ENCODE peak calls at places on chromosomes 11 and 22, in eight cellular contexts. One of them, this sample, is unnamed.
A peak's percentile ranks its signal among the peaks of the same experiment; 100 is the strongest.

GRCh38 chr11:86489442-86489841 is 114.8 kb downstream of the CCDC81 start:
- DNase-seq in adrenal gland: no peak
- DNase-seq in sigmoid colon: no peak
- DNase-seq in IMR-90: no peak
- DNase-seq in adipocyte: no peak
- DNase-seq in mesendoderm: no peak
- DNase-seq in neuronal stem cell: no peak
- DNase-seq in GM23248: no peak
- DNase-seq in this sample: no peak

GRCh38 chr11:1303196-1303821 is 6.1 kb downstream of the TOLLIP start:
- DNase-seq in adrenal gland: no peak
- DNase-seq in sigmoid colon: no peak
- DNase-seq in IMR-90: no peak
- DNase-seq in adipocyte: peak; percentile 13
- DNase-seq in mesendoderm: peak; percentile 40
- DNase-seq in neuronal stem cell: no peak
- DNase-seq in GM23248: peak; percentile 49
- DNase-seq in this sample: peak; percentile 14

GRCh38 chr11:96044747-96045146 is 120.8 kb upstream of the MTMR2 start:
- DNase-seq in adrenal gland: no peak
- DNase-seq in sigmoid colon: no peak
- DNase-seq in IMR-90: no peak
- DNase-seq in adipocyte: no peak
- DNase-seq in mesendoderm: no peak
- DNase-seq in neuronal stem cell: no peak
- DNase-seq in GM23248: no peak
- DNase-seq in this sample: no peak

GRCh38 chr22:49298834-49299750 is 528.6 kb downstream of the BRD1 start:
- DNase-seq in adrenal gland: peak; percentile 4
- DNase-seq in sigmoid colon: no peak
- DNase-seq in IMR-90: no peak
- DNase-seq in adipocyte: no peak
- DNase-seq in mesendoderm: no peak
- DNase-seq in neuronal stem cell: no peak
- DNase-seq in GM23248: no peak
- DNase-seq in this sample: peak; percentile 27

GRCh38 chr11:129249351-129249750 is 57.2 kb upstream of the ARHGAP32 start:
- DNase-seq in adrenal gland: no peak
- DNase-seq in sigmoid colon: no peak
- DNase-seq in IMR-90: peak; percentile 87
- DNase-seq in adipocyte: peak; percentile 57
- DNase-seq in mesendoderm: no peak
- DNase-seq in neuronal stem cell: no peak
- DNase-seq in GM23248: peak; percentile 92
- DNase-seq in this sample: no peak

GRCh38 chr11:102287963-102288744 is 29.1 kb upstream of the BIRC3 start:
- DNase-seq in adrenal gland: peak; percentile 32
- DNase-seq in sigmoid colon: no peak
- DNase-seq in IMR-90: peak; percentile 82
- DNase-seq in adipocyte: peak; percentile 94
- DNase-seq in mesendoderm: peak; percentile 78
- DNase-seq in neuronal stem cell: peak; percentile 40
- DNase-seq in GM23248: peak; percentile 88
- DNase-seq in this sample: no peak

GRCh38 chr11:111793863-111794262 is 27.7 kb upstream of the PPP2R1B start:
- DNase-seq in adrenal gland: peak; percentile 70
- DNase-seq in sigmoid colon: no peak
- DNase-seq in IMR-90: peak; percentile 47
- DNase-seq in adipocyte: peak; percentile 89
- DNase-seq in mesendoderm: no peak
- DNase-seq in neuronal stem cell: no peak
- DNase-seq in GM23248: peak; percentile 97
- DNase-seq in this sample: no peak

GRCh38 chr11:41053894-41054293 is 405.6 kb downstream of the LRRC4C start:
- DNase-seq in adrenal gland: no peak
- DNase-seq in sigmoid colon: no peak
- DNase-seq in IMR-90: no peak
- DNase-seq in adipocyte: no peak
- DNase-seq in mesendoderm: no peak
- DNase-seq in neuronal stem cell: no peak
- DNase-seq in GM23248: no peak
- DNase-seq in this sample: no peak

GRCh38 chr11:72577271-72577681 is 96.9 kb downstream of the PDE2A start:
- DNase-seq in adrenal gland: peak; percentile 5
- DNase-seq in sigmoid colon: peak; percentile 50
- DNase-seq in IMR-90: no peak
- DNase-seq in adipocyte: no peak
- DNase-seq in mesendoderm: no peak
- DNase-seq in neuronal stem cell: no peak
- DNase-seq in GM23248: no peak
- DNase-seq in this sample: no peak

GRCh38 chr11:131248588-131248987 is 121.8 kb upstream of the NTM start:
- DNase-seq in adrenal gland: no peak
- DNase-seq in sigmoid colon: no peak
- DNase-seq in IMR-90: no peak
- DNase-seq in adipocyte: no peak
- DNase-seq in mesendoderm: no peak
- DNase-seq in neuronal stem cell: no peak
- DNase-seq in GM23248: peak; percentile 8
- DNase-seq in this sample: no peak

GRCh38 chr22:48578138-48579034 is 1249.3 kb downstream of the BRD1 start:
- DNase-seq in adrenal gland: no peak
- DNase-seq in sigmoid colon: no peak
- DNase-seq in IMR-90: no peak
- DNase-seq in adipocyte: no peak
- DNase-seq in mesendoderm: no peak
- DNase-seq in neuronal stem cell: no peak
- DNase-seq in GM23248: no peak
- DNase-seq in this sample: no peak

GRCh38 chr22:41229730-41230398 is 10.9 kb downstream of the CHADL start:
- DNase-seq in adrenal gland: peak; percentile 46
- DNase-seq in sigmoid colon: no peak
- DNase-seq in IMR-90: no peak
- DNase-seq in adipocyte: no peak
- DNase-seq in mesendoderm: no peak
- DNase-seq in neuronal stem cell: no peak
- DNase-seq in GM23248: no peak
- DNase-seq in this sample: no peak

GRCh38 chr11:44623716-44624491 is 58.4 kb downstream of the CD82 start:
- DNase-seq in adrenal gland: no peak
- DNase-seq in sigmoid colon: peak; percentile 67
- DNase-seq in IMR-90: peak; percentile 43
- DNase-seq in adipocyte: no peak
- DNase-seq in mesendoderm: no peak
- DNase-seq in neuronal stem cell: no peak
- DNase-seq in GM23248: no peak
- DNase-seq in this sample: peak; percentile 50

GRCh38 chr22:36376265-36376664 is 11.5 kb downstream of the MYH9 start:
- DNase-seq in adrenal gland: no peak
- DNase-seq in sigmoid colon: no peak
- DNase-seq in IMR-90: no peak
- DNase-seq in adipocyte: no peak
- DNase-seq in mesendoderm: no peak
- DNase-seq in neuronal stem cell: no peak
- DNase-seq in GM23248: no peak
- DNase-seq in this sample: no peak

GRCh38 chr22:36377022-36377631 is 10.6 kb downstream of the MYH9 start:
- DNase-seq in adrenal gland: no peak
- DNase-seq in sigmoid colon: no peak
- DNase-seq in IMR-90: no peak
- DNase-seq in adipocyte: no peak
- DNase-seq in mesendoderm: no peak
- DNase-seq in neuronal stem cell: no peak
- DNase-seq in GM23248: no peak
- DNase-seq in this sample: peak; percentile 85

GRCh38 chr22:36375071-36375980 is 12.4 kb downstream of the MYH9 start:
- DNase-seq in adrenal gland: peak; percentile 60
- DNase-seq in sigmoid colon: no peak
- DNase-seq in IMR-90: peak; percentile 10
- DNase-seq in adipocyte: no peak
- DNase-seq in mesendoderm: no peak
- DNase-seq in neuronal stem cell: no peak
- DNase-seq in GM23248: peak; percentile 39
- DNase-seq in this sample: no peak

GRCh38 chr22:36373258-36373579 is 14.5 kb downstream of the MYH9 start:
- DNase-seq in adrenal gland: peak; percentile 55
- DNase-seq in sigmoid colon: no peak
- DNase-seq in IMR-90: peak; percentile 9
- DNase-seq in adipocyte: no peak
- DNase-seq in mesendoderm: peak; percentile 66
- DNase-seq in neuronal stem cell: no peak
- DNase-seq in GM23248: no peak
- DNase-seq in this sample: no peak

DNA sequence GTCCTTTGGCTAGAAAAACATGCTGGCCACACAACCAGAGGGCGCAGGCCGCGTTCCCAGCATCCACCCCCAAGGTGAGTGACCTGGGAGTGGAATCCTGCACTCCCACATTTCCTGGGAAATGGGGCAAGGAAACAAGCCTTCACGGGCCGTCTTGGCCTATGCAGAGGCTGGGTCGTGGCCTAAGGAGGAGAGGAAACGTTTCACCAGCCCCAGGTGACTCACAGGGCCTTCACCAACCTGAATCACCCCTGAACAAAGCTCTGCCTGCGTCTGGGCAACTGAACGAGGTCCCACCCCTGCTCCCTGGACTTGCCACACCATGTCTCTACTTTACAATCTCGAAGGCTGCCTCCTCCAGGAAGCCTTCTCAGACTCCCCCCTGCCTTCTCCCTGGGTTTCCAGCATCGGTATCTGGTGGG is 13.2 kb downstream of the MYH9 start:
- DNase-seq in adrenal gland: peak; percentile 70
- DNase-seq in sigmoid colon: no peak
- DNase-seq in IMR-90: peak; percentile 77
- DNase-seq in adipocyte: no peak
- DNase-seq in mesendoderm: peak; percentile 8
- DNase-seq in neuronal stem cell: no peak
- DNase-seq in GM23248: peak; percentile 92
- DNase-seq in this sample: peak; percentile 87
- H3K4me3 ChIP-seq in adrenal gland: no peak overlapping the region
- H3K4me3 ChIP-seq in sigmoid colon: no peak overlapping the region
- H3K4me3 ChIP-seq in IMR-90: no peak overlapping the region
- H3K4me3 ChIP-seq in adipocyte: no peak overlapping the region
- H3K4me3 ChIP-seq in mesendoderm: no peak overlapping the region
- H3K4me3 ChIP-seq in neuronal stem cell: no peak overlapping the region
- H3K4me3 ChIP-seq in GM23248: no peak overlapping the region
- H3K4me3 ChIP-seq in this sample: no peak overlapping the region

GRCh38 chr22:29883831-29884139 is 811 bp downstream of the MTMR3 start:
- DNase-seq in adrenal gland: no peak
- DNase-seq in sigmoid colon: no peak
- DNase-seq in IMR-90: peak; percentile 8
- DNase-seq in adipocyte: no peak
- DNase-seq in mesendoderm: no peak
- DNase-seq in neuronal stem cell: no peak
- DNase-seq in GM23248: no peak
- DNase-seq in this sample: no peak

GRCh38 chr22:29883045-29883830 is at the start of gene MTMR3:
- DNase-seq in adrenal gland: peak; percentile 95
- DNase-seq in sigmoid colon: peak; percentile 95
- DNase-seq in IMR-90: peak; percentile 84
- DNase-seq in adipocyte: peak; percentile 96
- DNase-seq in mesendoderm: peak; percentile 92
- DNase-seq in neuronal stem cell: peak; percentile 91
- DNase-seq in GM23248: peak; percentile 92
- DNase-seq in this sample: peak; percentile 98

GRCh38 chr22:29879738-29880137 is 3.2 kb upstream of the MTMR3 start:
- DNase-seq in adrenal gland: no peak
- DNase-seq in sigmoid colon: no peak
- DNase-seq in IMR-90: no peak
- DNase-seq in adipocyte: no peak
- DNase-seq in mesendoderm: peak; percentile 59
- DNase-seq in neuronal stem cell: no peak
- DNase-seq in GM23248: peak; percentile 16
- DNase-seq in this sample: no peak

GRCh38 chr22:29885610-29886009 is 2.6 kb downstream of the MTMR3 start:
- DNase-seq in adrenal gland: no peak
- DNase-seq in sigmoid colon: no peak
- DNase-seq in IMR-90: no peak
- DNase-seq in adipocyte: no peak
- DNase-seq in mesendoderm: peak; percentile 70
- DNase-seq in neuronal stem cell: no peak
- DNase-seq in GM23248: no peak
- DNase-seq in this sample: no peak

GRCh38 chr22:29882716-29883044 is 294 bp upstream of the MTMR3 start:
- DNase-seq in adrenal gland: no peak
- DNase-seq in sigmoid colon: no peak
- DNase-seq in IMR-90: no peak
- DNase-seq in adipocyte: no peak
- DNase-seq in mesendoderm: no peak
- DNase-seq in neuronal stem cell: no peak
- DNase-seq in GM23248: no peak
- DNase-seq in this sample: no peak
- H3K4me3 ChIP-seq in adrenal gland: peak overlapping the region; percentile 65
- H3K4me3 ChIP-seq in sigmoid colon: no peak overlapping the region
- H3K4me3 ChIP-seq in IMR-90: peak overlapping the region; percentile 100
- H3K4me3 ChIP-seq in adipocyte: peak overlapping the region; percentile 98
- H3K4me3 ChIP-seq in mesendoderm: no peak overlapping the region
- H3K4me3 ChIP-seq in neuronal stem cell: peak overlapping the region; percentile 65
- H3K4me3 ChIP-seq in GM23248: peak overlapping the region; percentile 75
- H3K4me3 ChIP-seq in this sample: peak overlapping the region; percentile 95

GRCh38 chr22:50313021-50313420 is 5.6 kb upstream of the PLXNB2 start:
- DNase-seq in adrenal gland: no peak
- DNase-seq in sigmoid colon: peak; percentile 58
- DNase-seq in IMR-90: no peak
- DNase-seq in adipocyte: no peak
- DNase-seq in mesendoderm: no peak
- DNase-seq in neuronal stem cell: no peak
- DNase-seq in GM23248: no peak
- DNase-seq in this sample: no peak

GRCh38 chr22:50313600-50313999 is 6.2 kb upstream of the PLXNB2 start:
- DNase-seq in adrenal gland: no peak
- DNase-seq in sigmoid colon: no peak
- DNase-seq in IMR-90: no peak
- DNase-seq in adipocyte: no peak
- DNase-seq in mesendoderm: no peak
- DNase-seq in neuronal stem cell: no peak
- DNase-seq in GM23248: no peak
- DNase-seq in this sample: no peak

GRCh38 chr22:50314455-50315288 is 7.2 kb upstream of the PLXNB2 start:
- DNase-seq in adrenal gland: peak; percentile 72
- DNase-seq in sigmoid colon: no peak
- DNase-seq in IMR-90: no peak
- DNase-seq in adipocyte: no peak
- DNase-seq in mesendoderm: no peak
- DNase-seq in neuronal stem cell: no peak
- DNase-seq in GM23248: no peak
- DNase-seq in this sample: peak; percentile 91

GRCh38 chr22:50315289-50316113 is 8.1 kb upstream of the PLXNB2 start:
- DNase-seq in adrenal gland: no peak
- DNase-seq in sigmoid colon: no peak
- DNase-seq in IMR-90: no peak
- DNase-seq in adipocyte: no peak
- DNase-seq in mesendoderm: no peak
- DNase-seq in neuronal stem cell: no peak
- DNase-seq in GM23248: no peak
- DNase-seq in this sample: no peak

GRCh38 chr22:50314081-50314454 is 6.6 kb upstream of the PLXNB2 start:
- DNase-seq in adrenal gland: no peak
- DNase-seq in sigmoid colon: no peak
- DNase-seq in IMR-90: no peak
- DNase-seq in adipocyte: no peak
- DNase-seq in mesendoderm: no peak
- DNase-seq in neuronal stem cell: no peak
- DNase-seq in GM23248: no peak
- DNase-seq in this sample: no peak
- H3K4me3 ChIP-seq in adrenal gland: peak overlapping the region; percentile 27
- H3K4me3 ChIP-seq in sigmoid colon: no peak overlapping the region
- H3K4me3 ChIP-seq in IMR-90: no peak overlapping the region
- H3K4me3 ChIP-seq in adipocyte: no peak overlapping the region
- H3K4me3 ChIP-seq in mesendoderm: no peak overlapping the region
- H3K4me3 ChIP-seq in neuronal stem cell: no peak overlapping the region
- H3K4me3 ChIP-seq in GM23248: no peak overlapping the region
- H3K4me3 ChIP-seq in this sample: peak overlapping the region; percentile 46

GRCh38 chr22:19842386-19843106 is 12.1 kb downstream of the GNB1L start:
- DNase-seq in adrenal gland: no peak
- DNase-seq in sigmoid colon: peak; percentile 40
- DNase-seq in IMR-90: no peak
- DNase-seq in adipocyte: no peak
- DNase-seq in mesendoderm: no peak
- DNase-seq in neuronal stem cell: no peak
- DNase-seq in GM23248: no peak
- DNase-seq in this sample: no peak
- H3K4me3 ChIP-seq in adrenal gland: no peak overlapping the region
- H3K4me3 ChIP-seq in sigmoid colon: no peak overlapping the region
- H3K4me3 ChIP-seq in IMR-90: no peak overlapping the region
- H3K4me3 ChIP-seq in adipocyte: no peak overlapping the region
- H3K4me3 ChIP-seq in mesendoderm: no peak overlapping the region
- H3K4me3 ChIP-seq in neuronal stem cell: no peak overlapping the region
- H3K4me3 ChIP-seq in GM23248: no peak overlapping the region
- H3K4me3 ChIP-seq in this sample: no peak overlapping the region

This sample was measured in Peyer's patch.